ENCODE peak calls at places on chromosomes 6 and 20, in four cellular contexts. X is hepatic stellate cell; U is CD8-positive, alpha-beta memory T cell; W is ACHN. I is an unnamed sample.

GRCh38 chr6:47897233-47897632 is 115.4 kb downstream of the OPN5 start:
- DNase-seq in U (no peak), X (no peak), W (no peak), I (no peak)

GRCh38 chr6:106496791-106497190 is 132.5 kb downstream of the RTN4IP1 start:
- DNase-seq in X (no peak), W (no peak), U (no peak), I (no peak)

GRCh38 chr20:56406910-56407309 is 5.2 kb upstream of the CASS4 start:
- DNase-seq in W (no peak), X (no peak), U (no peak), I (no peak)

GRCh38 chr20:57547250-57547649 is 13.7 kb upstream of the PCK1 start:
- DNase-seq in W (no peak), X (no peak), U (no peak), I (no peak)

GRCh38 chr20:57323034-57323433 is 6.6 kb upstream of the SPO11 start:
- DNase-seq in W (no peak), U (no peak), X (no peak), I (peak; percentile 84)

GRCh38 chr20:63498950-63499332 is at the start of gene EEF1A2:
- DNase-seq in X (no peak), W (peak; percentile 42), U (peak; percentile 57), I (peak; percentile 30)

GRCh38 chr20:38225240-38225899 is 35.2 kb downstream of the KIAA1755 start:
- DNase-seq in X (no peak), W (no peak), U (no peak), I (no peak)

GRCh38 chr20:45450097-45450818 is 19.3 kb upstream of the WFDC2 start:
- DNase-seq in X (peak; percentile 38), U (peak; percentile 32), W (peak; percentile 64), I (peak; percentile 73)

GRCh38 chr20:25225642-25226432 is 22.0 kb upstream of the PYGB start:
- DNase-seq in W (no peak), U (no peak), X (no peak), I (no peak)

GRCh38 chr6:35294308-35294945 is 3.2 kb upstream of the DEF6 start:
- DNase-seq in X (peak; percentile 66), U (peak; percentile 44), W (peak; percentile 36), I (peak; percentile 48)

GRCh38 chr6:138480279-138480949 is 18.9 kb downstream of the NHSL1 start:
- DNase-seq in W (no peak), X (no peak), U (no peak), I (no peak)

GRCh38 chr6:149014631-149015171 is 267.9 kb downstream of the UST start:
- DNase-seq in W (no peak), X (no peak), U (no peak), I (no peak)

GRCh38 chr6:136092897-136093296 is 157.2 kb downstream of the MTFR2 start:
- DNase-seq in U (no peak), W (no peak), X (no peak), I (no peak)

GRCh38 chr6:162750776-162751175 is 23.0 kb downstream of the PACRG start:
- DNase-seq in W (no peak), U (no peak), X (no peak), I (no peak)

GRCh38 chr6:26520088-26520839 is 17.9 kb upstream of the HMGN4 start:
- DNase-seq in W (no peak), X (no peak), U (no peak), I (no peak)

GRCh38 chr6:158211273-158212055 is 43.3 kb downstream of the GTF2H5 start:
- DNase-seq in X (no peak), U (no peak), W (no peak), I (no peak)

GRCh38 chr20:36335187-36335870 is 29.2 kb downstream of the DLGAP4 start:
- DNase-seq in X (no peak), U (no peak), W (no peak), I (no peak)

GRCh38 chr20:8974009-8974708 is 94.7 kb upstream of the PLCB4 start:
- DNase-seq in W (no peak), X (no peak), U (no peak), I (no peak)

GRCh38 chr6:68572525-68572924 is 62.6 kb upstream of the ADGRB3 start:
- DNase-seq in X (no peak), U (no peak), W (peak; percentile 46), I (peak; percentile 87)

GRCh38 chr6:15441215-15441868 is 195.5 kb downstream of the JARID2 start:
- DNase-seq in X (peak; percentile 69), U (peak; percentile 34), W (peak; percentile 47), I (peak; percentile 85)

GRCh38 chr6:107894821-107895396 is 63.1 kb downstream of the SEC63 start:
- DNase-seq in W (no peak), X (no peak), U (no peak), I (no peak)

GRCh38 chr6:138944412-138944811 is 43.6 kb downstream of the REPS1 start:
- DNase-seq in U (no peak), X (peak; percentile 11), W (peak; percentile 45), I (no peak)

GRCh38 chr20:3678198-3678597 is 3.6 kb downstream of the ADAM33 start:
- DNase-seq in U (no peak), X (no peak), W (no peak), I (no peak)

GRCh38 chr20:62123450-62124118 is 1.3 kb downstream of the LSM14B start:
- DNase-seq in W (no peak), X (no peak), U (no peak), I (peak; percentile 65)

GRCh38 chr6:4291453-4292403 is 156.4 kb upstream of the ECI2 start:
- DNase-seq in W (peak; percentile 13), X (no peak), U (no peak), I (peak; percentile 11)

GRCh38 chr6:154995241-154996162 is at the start of gene TIAM2:
- DNase-seq in U (no peak), X (peak; percentile 54), W (no peak), I (peak; percentile 30)

GRCh38 chr20:43558412-43559146 is at the start of gene SGK2:
- DNase-seq in U (no peak), W (peak; percentile 88), X (peak; percentile 29), I (no peak)

GRCh38 chr6:83403191-83403590 is 27.7 kb downstream of the ME1 start:
- DNase-seq in X (no peak), U (no peak), W (no peak), I (no peak)

GRCh38 chr6:166904101-166904746 is 52.1 kb downstream of the RNASET2 start:
- DNase-seq in W (no peak), X (no peak), U (no peak), I (peak; percentile 27)

GRCh38 chr6:15504581-15505350 is 158.1 kb downstream of the DTNBP1 start:
- DNase-seq in X (peak; percentile 89), U (no peak), W (peak; percentile 81), I (peak; percentile 95)

GRCh38 chr6:16591681-16592549 is 169.3 kb downstream of the ATXN1 start:
- DNase-seq in U (no peak), X (no peak), W (no peak), I (peak; percentile 19)

GRCh38 chr6:92690997-92691599 is 728.3 kb downstream of the EPHA7 start:
- DNase-seq in U (no peak), W (no peak), X (no peak), I (no peak)

GRCh38 chr6:11538049-11538798 is 675 bp downstream of the TMEM170B start:
- DNase-seq in W (peak; percentile 11), X (peak; percentile 26), U (peak; percentile 38), I (peak; percentile 51)

GRCh38 chr6:7938562-7939185 is 28.1 kb upstream of the TXNDC5 start:
- DNase-seq in U (no peak), X (no peak), W (no peak), I (no peak)

GRCh38 chr20:19453781-19454310 is 241.4 kb downstream of the SLC24A3 start:
- DNase-seq in X (no peak), U (no peak), W (no peak), I (peak; percentile 33)

GRCh38 chr6:24959333-24959732 is 23.6 kb upstream of the RIPOR2 start:
- DNase-seq in U (no peak), W (no peak), X (no peak), I (no peak)

GRCh38 chr6:139230421-139230840 is 61.4 kb downstream of the TXLNB start:
- DNase-seq in U (no peak), X (no peak), W (no peak), I (peak; percentile 16)

GRCh38 chr6:11329841-11330765 is 97.6 kb upstream of the NEDD9 start:
- DNase-seq in U (no peak), W (no peak), X (no peak), I (no peak)

I was measured in A673.